ENCODE peak calls at places on chromosomes 5 and 9, in nine cellular contexts. One of them, this sample, is unnamed.

GRCh38 chr5:179313849-179314521 is 31.3 kb downstream of the ADAMTS2 start:
- DNase-seq in activated B cell treated with CpG ODN at 0.5 μM for 24 hours: no peak
- DNase-seq in Peyer's patch: no peak
- DNase-seq in type B pancreatic cell: no peak
- DNase-seq in neural crest cell: no peak
- DNase-seq in OCI-LY7: no peak
- DNase-seq in upper lobe of right lung: peak
- DNase-seq in fibroblast of mammary gland: peak
- DNase-seq in HFF-Myc: peak
- DNase-seq in this sample: no peak

GRCh38 chr5:42995152-42995751 is 44.9 kb downstream of the ANXA2R start:
- DNase-seq in activated B cell treated with CpG ODN at 0.5 μM for 24 hours: no peak
- DNase-seq in Peyer's patch: no peak
- DNase-seq in type B pancreatic cell: no peak
- DNase-seq in neural crest cell: no peak
- DNase-seq in OCI-LY7: no peak
- DNase-seq in upper lobe of right lung: no peak
- DNase-seq in fibroblast of mammary gland: peak
- DNase-seq in HFF-Myc: no peak
- DNase-seq in this sample: no peak

GRCh38 chr9:135156525-135157510 is 69.3 kb downstream of the OLFM1 start:
- DNase-seq in activated B cell treated with CpG ODN at 0.5 μM for 24 hours: no peak
- DNase-seq in Peyer's patch: no peak
- DNase-seq in type B pancreatic cell: peak
- DNase-seq in neural crest cell: peak
- DNase-seq in OCI-LY7: peak
- DNase-seq in upper lobe of right lung: peak
- DNase-seq in fibroblast of mammary gland: peak
- DNase-seq in HFF-Myc: peak
- DNase-seq in this sample: peak

GRCh38 chr5:97458851-97459250 is 275.8 kb upstream of the RIOK2 start:
- DNase-seq in activated B cell treated with CpG ODN at 0.5 μM for 24 hours: no peak
- DNase-seq in Peyer's patch: no peak
- DNase-seq in type B pancreatic cell: no peak
- DNase-seq in neural crest cell: no peak
- DNase-seq in OCI-LY7: peak
- DNase-seq in upper lobe of right lung: no peak
- DNase-seq in fibroblast of mammary gland: no peak
- DNase-seq in HFF-Myc: no peak
- DNase-seq in this sample: no peak

GRCh38 chr9:3875371-3876132 is 349.8 kb upstream of the RFX3 start:
- DNase-seq in activated B cell treated with CpG ODN at 0.5 μM for 24 hours: no peak
- DNase-seq in Peyer's patch: no peak
- DNase-seq in type B pancreatic cell: no peak
- DNase-seq in neural crest cell: no peak
- DNase-seq in OCI-LY7: no peak
- DNase-seq in upper lobe of right lung: no peak
- DNase-seq in fibroblast of mammary gland: peak
- DNase-seq in HFF-Myc: peak
- DNase-seq in this sample: no peak

GRCh38 chr5:95446009-95446408 is 54.8 kb downstream of the FAM81B start:
- DNase-seq in activated B cell treated with CpG ODN at 0.5 μM for 24 hours: no peak
- DNase-seq in Peyer's patch: no peak
- DNase-seq in type B pancreatic cell: no peak
- DNase-seq in neural crest cell: no peak
- DNase-seq in OCI-LY7: no peak
- DNase-seq in upper lobe of right lung: no peak
- DNase-seq in fibroblast of mammary gland: peak
- DNase-seq in HFF-Myc: no peak
- DNase-seq in this sample: no peak

GRCh38 chr5:150255659-150256415 is 33.7 kb downstream of the CAMK2A start:
- DNase-seq in activated B cell treated with CpG ODN at 0.5 μM for 24 hours: no peak
- DNase-seq in Peyer's patch: no peak
- DNase-seq in type B pancreatic cell: no peak
- DNase-seq in neural crest cell: no peak
- DNase-seq in OCI-LY7: no peak
- DNase-seq in upper lobe of right lung: no peak
- DNase-seq in fibroblast of mammary gland: no peak
- DNase-seq in HFF-Myc: no peak
- DNase-seq in this sample: no peak

GRCh38 chr5:36724429-36725332 is 118.3 kb downstream of the SLC1A3 start:
- DNase-seq in activated B cell treated with CpG ODN at 0.5 μM for 24 hours: peak
- DNase-seq in Peyer's patch: peak
- DNase-seq in type B pancreatic cell: no peak
- DNase-seq in neural crest cell: no peak
- DNase-seq in OCI-LY7: peak
- DNase-seq in upper lobe of right lung: peak
- DNase-seq in fibroblast of mammary gland: peak
- DNase-seq in HFF-Myc: no peak
- DNase-seq in this sample: no peak

GRCh38 chr5:20615888-20616563 is 628.0 kb upstream of the CDH18 start:
- DNase-seq in activated B cell treated with CpG ODN at 0.5 μM for 24 hours: no peak
- DNase-seq in Peyer's patch: no peak
- DNase-seq in type B pancreatic cell: no peak
- DNase-seq in neural crest cell: no peak
- DNase-seq in OCI-LY7: no peak
- DNase-seq in upper lobe of right lung: no peak
- DNase-seq in fibroblast of mammary gland: no peak
- DNase-seq in HFF-Myc: no peak
- DNase-seq in this sample: no peak

GRCh38 chr5:32193591-32193990 is 19.5 kb upstream of the GOLPH3 start:
- DNase-seq in activated B cell treated with CpG ODN at 0.5 μM for 24 hours: no peak
- DNase-seq in Peyer's patch: peak
- DNase-seq in type B pancreatic cell: no peak
- DNase-seq in neural crest cell: no peak
- DNase-seq in OCI-LY7: no peak
- DNase-seq in upper lobe of right lung: peak
- DNase-seq in fibroblast of mammary gland: peak
- DNase-seq in HFF-Myc: peak
- DNase-seq in this sample: no peak

GRCh38 chr9:69001921-69002320 is 12.0 kb downstream of the PRKACG start:
- DNase-seq in activated B cell treated with CpG ODN at 0.5 μM for 24 hours: no peak
- DNase-seq in Peyer's patch: no peak
- DNase-seq in type B pancreatic cell: no peak
- DNase-seq in neural crest cell: no peak
- DNase-seq in OCI-LY7: no peak
- DNase-seq in upper lobe of right lung: no peak
- DNase-seq in fibroblast of mammary gland: no peak
- DNase-seq in HFF-Myc: no peak
- DNase-seq in this sample: no peak

GRCh38 chr5:166172597-166172996 is 2118.8 kb upstream of the WWC1 start:
- DNase-seq in activated B cell treated with CpG ODN at 0.5 μM for 24 hours: no peak
- DNase-seq in Peyer's patch: no peak
- DNase-seq in type B pancreatic cell: no peak
- DNase-seq in neural crest cell: no peak
- DNase-seq in OCI-LY7: no peak
- DNase-seq in upper lobe of right lung: no peak
- DNase-seq in fibroblast of mammary gland: no peak
- DNase-seq in HFF-Myc: no peak
- DNase-seq in this sample: no peak

GRCh38 chr5:3612561-3613175 is 17.0 kb downstream of the IRX1 start:
- DNase-seq in activated B cell treated with CpG ODN at 0.5 μM for 24 hours: no peak
- DNase-seq in Peyer's patch: no peak
- DNase-seq in type B pancreatic cell: no peak
- DNase-seq in neural crest cell: no peak
- DNase-seq in OCI-LY7: no peak
- DNase-seq in upper lobe of right lung: no peak
- DNase-seq in fibroblast of mammary gland: peak
- DNase-seq in HFF-Myc: no peak
- DNase-seq in this sample: no peak

GRCh38 chr5:169020102-169020501 is 280.8 kb downstream of the SLIT3 start:
- DNase-seq in activated B cell treated with CpG ODN at 0.5 μM for 24 hours: no peak
- DNase-seq in Peyer's patch: no peak
- DNase-seq in type B pancreatic cell: no peak
- DNase-seq in neural crest cell: no peak
- DNase-seq in OCI-LY7: no peak
- DNase-seq in upper lobe of right lung: no peak
- DNase-seq in fibroblast of mammary gland: peak
- DNase-seq in HFF-Myc: no peak
- DNase-seq in this sample: no peak

GRCh38 chr5:6427689-6428088 is 21.0 kb upstream of the UBE2QL1 start:
- DNase-seq in activated B cell treated with CpG ODN at 0.5 μM for 24 hours: no peak
- DNase-seq in Peyer's patch: no peak
- DNase-seq in type B pancreatic cell: no peak
- DNase-seq in neural crest cell: no peak
- DNase-seq in OCI-LY7: no peak
- DNase-seq in upper lobe of right lung: no peak
- DNase-seq in fibroblast of mammary gland: no peak
- DNase-seq in HFF-Myc: no peak
- DNase-seq in this sample: no peak

GRCh38 chr9:19223724-19224123 is 6.8 kb upstream of the DENND4C start:
- DNase-seq in activated B cell treated with CpG ODN at 0.5 μM for 24 hours: no peak
- DNase-seq in Peyer's patch: no peak
- DNase-seq in type B pancreatic cell: no peak
- DNase-seq in neural crest cell: no peak
- DNase-seq in OCI-LY7: no peak
- DNase-seq in upper lobe of right lung: no peak
- DNase-seq in fibroblast of mammary gland: no peak
- DNase-seq in HFF-Myc: no peak
- DNase-seq in this sample: no peak

GRCh38 chr5:171863928-171864327 is 78.3 kb downstream of the SMIM23 start:
- DNase-seq in activated B cell treated with CpG ODN at 0.5 μM for 24 hours: no peak
- DNase-seq in Peyer's patch: no peak
- DNase-seq in type B pancreatic cell: no peak
- DNase-seq in neural crest cell: no peak
- DNase-seq in OCI-LY7: no peak
- DNase-seq in upper lobe of right lung: no peak
- DNase-seq in fibroblast of mammary gland: peak
- DNase-seq in HFF-Myc: no peak
- DNase-seq in this sample: no peak

GRCh38 chr5:24232929-24233328 is 411.8 kb downstream of the CDH10 start:
- DNase-seq in activated B cell treated with CpG ODN at 0.5 μM for 24 hours: no peak
- DNase-seq in Peyer's patch: no peak
- DNase-seq in type B pancreatic cell: no peak
- DNase-seq in neural crest cell: no peak
- DNase-seq in OCI-LY7: peak
- DNase-seq in upper lobe of right lung: no peak
- DNase-seq in fibroblast of mammary gland: no peak
- DNase-seq in HFF-Myc: no peak
- DNase-seq in this sample: no peak
- TF ChIP-seq CTCF in activated B cell treated with CpG ODN at 0.5 μM for 24 hours: no peak
- TF ChIP-seq CTCF in Peyer's patch: peak
- TF ChIP-seq CTCF in type B pancreatic cell: peak
- TF ChIP-seq CTCF in neural crest cell: no peak
- TF ChIP-seq CTCF in OCI-LY7: peak
- TF ChIP-seq CTCF in upper lobe of right lung: no peak
- TF ChIP-seq CTCF in fibroblast of mammary gland: no peak
- TF ChIP-seq CTCF in HFF-Myc: no peak
- TF ChIP-seq CTCF in this sample: peak

GRCh38 chr9:118455259-118455658 is 751.1 kb downstream of the TLR4 start:
- DNase-seq in activated B cell treated with CpG ODN at 0.5 μM for 24 hours: no peak
- DNase-seq in Peyer's patch: no peak
- DNase-seq in type B pancreatic cell: no peak
- DNase-seq in neural crest cell: no peak
- DNase-seq in OCI-LY7: no peak
- DNase-seq in upper lobe of right lung: no peak
- DNase-seq in fibroblast of mammary gland: no peak
- DNase-seq in HFF-Myc: no peak
- DNase-seq in this sample: no peak
- TF ChIP-seq CTCF in activated B cell treated with CpG ODN at 0.5 μM for 24 hours: no peak
- TF ChIP-seq CTCF in Peyer's patch: no peak
- TF ChIP-seq CTCF in type B pancreatic cell: no peak
- TF ChIP-seq CTCF in neural crest cell: no peak
- TF ChIP-seq CTCF in OCI-LY7: no peak
- TF ChIP-seq CTCF in upper lobe of right lung: no peak
- TF ChIP-seq CTCF in fibroblast of mammary gland: no peak
- TF ChIP-seq CTCF in HFF-Myc: no peak
- TF ChIP-seq CTCF in this sample: no peak

DNA sequence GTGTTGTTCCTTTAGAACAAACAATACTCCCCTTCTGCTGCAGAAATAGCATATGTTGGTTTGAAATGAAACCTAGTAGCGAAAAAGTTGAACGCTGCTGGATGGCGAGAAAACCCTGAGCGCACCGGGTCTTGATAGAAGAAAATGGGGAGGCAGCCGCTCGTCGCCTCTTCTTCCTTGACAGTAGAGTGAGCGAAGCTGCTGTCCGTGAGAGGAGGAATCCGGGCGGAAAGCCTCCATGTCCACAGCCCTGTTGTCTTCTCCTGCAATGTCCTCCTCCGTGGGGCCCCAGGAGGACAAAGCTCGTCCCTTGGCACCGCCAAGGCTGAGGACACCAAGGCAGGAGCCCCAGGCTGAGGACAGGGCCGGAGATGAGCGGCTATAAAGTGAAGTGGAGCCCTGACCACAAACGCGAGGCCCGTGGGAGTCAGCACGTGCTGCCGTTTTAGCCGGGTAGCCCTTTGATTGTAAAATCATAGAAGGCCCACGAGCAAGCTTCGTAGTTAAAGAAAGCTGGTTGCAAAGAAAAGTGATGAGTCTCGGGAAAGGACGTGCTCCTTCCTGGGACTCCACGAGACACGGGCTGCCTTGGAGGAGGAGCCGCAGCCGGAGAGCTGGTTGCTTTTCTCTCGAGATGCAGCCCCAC is 35.6 kb downstream of the MRPL36 start:
- DNase-seq in activated B cell treated with CpG ODN at 0.5 μM for 24 hours: no peak
- DNase-seq in Peyer's patch: no peak
- DNase-seq in type B pancreatic cell: peak
- DNase-seq in neural crest cell: no peak
- DNase-seq in OCI-LY7: no peak
- DNase-seq in upper lobe of right lung: peak
- DNase-seq in fibroblast of mammary gland: no peak
- DNase-seq in HFF-Myc: no peak
- DNase-seq in this sample: no peak
- TF ChIP-seq CTCF in activated B cell treated with CpG ODN at 0.5 μM for 24 hours: no peak
- TF ChIP-seq CTCF in Peyer's patch: no peak
- TF ChIP-seq CTCF in type B pancreatic cell: peak
- TF ChIP-seq CTCF in neural crest cell: no peak
- TF ChIP-seq CTCF in OCI-LY7: peak
- TF ChIP-seq CTCF in upper lobe of right lung: no peak
- TF ChIP-seq CTCF in fibroblast of mammary gland: no peak
- TF ChIP-seq CTCF in HFF-Myc: no peak
- TF ChIP-seq CTCF in this sample: no peak

GRCh38 chr5:885127-885442 is 7.5 kb downstream of the BRD9 start:
- DNase-seq in activated B cell treated with CpG ODN at 0.5 μM for 24 hours: no peak
- DNase-seq in Peyer's patch: no peak
- DNase-seq in type B pancreatic cell: no peak
- DNase-seq in neural crest cell: no peak
- DNase-seq in OCI-LY7: no peak
- DNase-seq in upper lobe of right lung: no peak
- DNase-seq in fibroblast of mammary gland: no peak
- DNase-seq in HFF-Myc: no peak
- DNase-seq in this sample: no peak

GRCh38 chr5:886051-886450 is 6.5 kb downstream of the BRD9 start:
- DNase-seq in activated B cell treated with CpG ODN at 0.5 μM for 24 hours: no peak
- DNase-seq in Peyer's patch: no peak
- DNase-seq in type B pancreatic cell: no peak
- DNase-seq in neural crest cell: no peak
- DNase-seq in OCI-LY7: no peak
- DNase-seq in upper lobe of right lung: no peak
- DNase-seq in fibroblast of mammary gland: no peak
- DNase-seq in HFF-Myc: no peak
- DNase-seq in this sample: no peak

GRCh38 chr5:886716-887325 is 5.8 kb downstream of the BRD9 start:
- DNase-seq in activated B cell treated with CpG ODN at 0.5 μM for 24 hours: no peak
- DNase-seq in Peyer's patch: no peak
- DNase-seq in type B pancreatic cell: no peak
- DNase-seq in neural crest cell: no peak
- DNase-seq in OCI-LY7: no peak
- DNase-seq in upper lobe of right lung: no peak
- DNase-seq in fibroblast of mammary gland: no peak
- DNase-seq in HFF-Myc: no peak
- DNase-seq in this sample: no peak

GRCh38 chr5:884345-885126 is 8.1 kb downstream of the BRD9 start:
- DNase-seq in activated B cell treated with CpG ODN at 0.5 μM for 24 hours: no peak
- DNase-seq in Peyer's patch: no peak
- DNase-seq in type B pancreatic cell: no peak
- DNase-seq in neural crest cell: no peak
- DNase-seq in OCI-LY7: no peak
- DNase-seq in upper lobe of right lung: no peak
- DNase-seq in fibroblast of mammary gland: no peak
- DNase-seq in HFF-Myc: no peak
- DNase-seq in this sample: no peak

GRCh38 chr5:885529-885928 is 7.1 kb downstream of the BRD9 start:
- DNase-seq in activated B cell treated with CpG ODN at 0.5 μM for 24 hours: no peak
- DNase-seq in Peyer's patch: no peak
- DNase-seq in type B pancreatic cell: no peak
- DNase-seq in neural crest cell: no peak
- DNase-seq in OCI-LY7: no peak
- DNase-seq in upper lobe of right lung: no peak
- DNase-seq in fibroblast of mammary gland: no peak
- DNase-seq in HFF-Myc: no peak
- DNase-seq in this sample: no peak
- TF ChIP-seq CTCF in activated B cell treated with CpG ODN at 0.5 μM for 24 hours: no peak
- TF ChIP-seq CTCF in Peyer's patch: no peak
- TF ChIP-seq CTCF in type B pancreatic cell: no peak
- TF ChIP-seq CTCF in neural crest cell: no peak
- TF ChIP-seq CTCF in OCI-LY7: no peak
- TF ChIP-seq CTCF in upper lobe of right lung: no peak
- TF ChIP-seq CTCF in fibroblast of mammary gland: no peak
- TF ChIP-seq CTCF in HFF-Myc: no peak
- TF ChIP-seq CTCF in this sample: no peak